ENCODE peak calls at places on chromosomes 6 and 20, in seven cellular contexts. I is A549, R is GM12878, M is H1, O is HCT116, A is HepG2, D is K562. V is an unnamed sample.

GRCh38 chr20:56928007-56928406 is 298.9 kb downstream of the TFAP2C start:
- DNase-seq in I (no peak), R (no peak), M (no peak), O (no peak), A (no peak), D (no peak), V (no peak)

GRCh38 chr20:63520594-63520938 is at the start of gene PPDPF:
- DNase-seq in I (peak), R (no peak), M (peak), O (no peak), A (no peak), D (peak), V (peak)

GRCh38 chr6:109441069-109441816 is 719 bp downstream of the SMPD2 start:
- DNase-seq in I (peak), R (no peak), M (no peak), O (no peak), A (peak), D (peak), V (peak)

GRCh38 chr6:85405175-85405852 is 44.6 kb upstream of the NT5E start:
- DNase-seq in I (peak), R (peak), M (no peak), O (no peak), A (peak), D (no peak), V (peak)

GRCh38 chr6:163543311-163543710 is 128.8 kb downstream of the QKI start:
- DNase-seq in I (no peak), R (no peak), M (no peak), O (no peak), A (no peak), D (no peak), V (no peak)

GRCh38 chr6:54916858-54917257 is 70.3 kb downstream of the FAM83B start:
- DNase-seq in I (peak), R (no peak), M (no peak), O (peak), A (no peak), D (no peak), V (peak)

GRCh38 chr6:163354085-163354484 is 60.4 kb upstream of the QKI start:
- DNase-seq in I (no peak), R (no peak), M (no peak), O (no peak), A (no peak), D (peak), V (peak)

GRCh38 chr6:146027586-146028249 is 1.1 kb upstream of the GRM1 start:
- DNase-seq in I (no peak), R (no peak), M (no peak), O (no peak), A (no peak), D (no peak), V (no peak)

GRCh38 chr20:18001131-18001921 is 32.5 kb downstream of the MGME1 start:
- DNase-seq in I (no peak), R (no peak), M (no peak), O (no peak), A (peak), D (no peak), V (peak)

GRCh38 chr6:157075549-157076426 is 247.5 kb downstream of the TMEM242 start:
- DNase-seq in I (no peak), R (peak), M (no peak), O (peak), A (no peak), D (peak), V (peak)

GRCh38 chr6:7979831-7980230 is 69.2 kb upstream of the TXNDC5 start:
- DNase-seq in I (no peak), R (no peak), M (no peak), O (no peak), A (no peak), D (no peak), V (no peak)

GRCh38 chr6:121382467-121383121 is 48.3 kb upstream of the TBC1D32 start:
- DNase-seq in I (no peak), R (no peak), M (no peak), O (no peak), A (peak), D (no peak), V (no peak)

GRCh38 chr20:61562897-61563504 is 310.9 kb downstream of the CDH4 start:
- DNase-seq in I (no peak), R (no peak), M (no peak), O (no peak), A (no peak), D (no peak), V (no peak)

GRCh38 chr6:11785449-11785951 is 6.9 kb upstream of the ADTRP start:
- DNase-seq in I (no peak), R (peak), M (no peak), O (no peak), A (no peak), D (peak), V (no peak)

GRCh38 chr6:139605350-139605749 is 230.9 kb upstream of the CITED2 start:
- DNase-seq in I (no peak), R (no peak), M (no peak), O (no peak), A (no peak), D (no peak), V (peak)

GRCh38 chr6:127200114-127200513 is 66.5 kb upstream of the RNF146 start:
- DNase-seq in I (no peak), R (no peak), M (no peak), O (no peak), A (no peak), D (no peak), V (no peak)

GRCh38 chr6:127199470-127199869 is 67.2 kb upstream of the RNF146 start:
- DNase-seq in I (no peak), R (no peak), M (no peak), O (no peak), A (no peak), D (no peak), V (no peak)

GRCh38 chr6:127195833-127196232 is 70.8 kb upstream of the RNF146 start:
- DNase-seq in I (no peak), R (no peak), M (no peak), O (no peak), A (no peak), D (no peak), V (no peak)

GRCh38 chr6:127201321-127201720 is 65.3 kb upstream of the RNF146 start:
- DNase-seq in I (no peak), R (no peak), M (no peak), O (no peak), A (no peak), D (no peak), V (peak)

DNA sequence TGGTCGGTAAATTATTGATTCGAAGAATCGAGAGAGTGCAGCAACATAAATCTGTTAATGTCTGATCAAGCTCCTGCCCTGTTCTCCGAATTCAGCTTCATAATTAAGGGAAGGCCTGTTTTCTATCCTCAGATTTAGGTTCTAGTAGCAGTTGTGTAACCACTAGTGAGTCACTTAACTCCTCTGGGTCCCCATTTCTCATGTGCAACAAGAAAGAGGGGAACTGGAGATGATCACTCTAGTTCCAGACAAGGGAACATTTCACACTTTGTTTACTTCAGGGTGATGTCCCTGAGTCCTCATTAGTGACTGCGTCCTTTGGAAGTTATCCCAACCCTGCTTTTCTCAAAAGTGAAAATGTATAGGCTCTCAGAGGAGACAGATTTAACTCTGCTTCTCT is 68.1 kb upstream of the RNF146 start:
- DNase-seq in I (no peak), R (no peak), M (no peak), O (no peak), A (no peak), D (no peak), V (peak)
- TF ChIP-seq CEBPB in I (no peak), R (no peak), M (no peak), O (no peak), A (no peak), D (no peak), V (peak)

DNA sequence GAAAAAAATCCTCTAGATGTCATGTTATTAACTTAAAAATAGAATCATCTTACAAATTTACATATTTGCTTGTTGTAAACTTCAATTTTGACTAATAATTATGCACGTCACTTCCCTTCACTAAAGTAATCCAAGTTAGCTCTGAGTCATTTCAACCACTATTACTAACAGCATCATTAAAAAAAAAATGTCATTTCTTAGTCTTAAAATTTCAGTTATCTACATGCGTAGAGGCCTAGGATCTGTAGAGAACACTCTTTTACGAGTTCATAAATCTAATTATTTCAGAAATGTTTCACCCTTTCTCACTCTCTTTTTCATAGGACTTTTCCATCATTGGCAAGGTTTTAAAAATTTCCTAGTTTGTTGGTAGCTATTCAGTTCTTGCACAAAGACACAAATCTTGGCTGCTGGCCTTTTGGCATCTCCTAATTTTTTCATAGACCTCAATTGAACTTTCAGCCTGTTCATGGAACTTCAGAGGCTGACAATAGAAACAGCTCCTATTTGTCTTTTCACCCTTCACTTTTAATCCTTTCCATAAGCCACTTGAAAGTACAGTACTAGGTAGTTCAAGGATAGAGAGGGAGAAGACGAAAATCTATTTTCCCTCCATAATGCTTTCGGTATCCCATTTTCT is 61.5 kb downstream of the OGFRL1 start:
- DNase-seq in I (no peak), R (no peak), M (no peak), O (no peak), A (no peak), D (no peak), V (peak)
- TF ChIP-seq CEBPB in I (no peak), R (no peak), M (no peak), O (no peak), A (no peak), D (no peak), V (no peak)

GRCh38 chr6:21987501-21987957 is 309.3 kb downstream of the PRL start:
- DNase-seq in I (no peak), R (peak), M (no peak), O (peak), A (peak), D (peak), V (peak)
- TF ChIP-seq CEBPB in I (no peak), R (no peak), M (no peak), O (no peak), A (no peak), D (peak), V (peak)

DNA sequence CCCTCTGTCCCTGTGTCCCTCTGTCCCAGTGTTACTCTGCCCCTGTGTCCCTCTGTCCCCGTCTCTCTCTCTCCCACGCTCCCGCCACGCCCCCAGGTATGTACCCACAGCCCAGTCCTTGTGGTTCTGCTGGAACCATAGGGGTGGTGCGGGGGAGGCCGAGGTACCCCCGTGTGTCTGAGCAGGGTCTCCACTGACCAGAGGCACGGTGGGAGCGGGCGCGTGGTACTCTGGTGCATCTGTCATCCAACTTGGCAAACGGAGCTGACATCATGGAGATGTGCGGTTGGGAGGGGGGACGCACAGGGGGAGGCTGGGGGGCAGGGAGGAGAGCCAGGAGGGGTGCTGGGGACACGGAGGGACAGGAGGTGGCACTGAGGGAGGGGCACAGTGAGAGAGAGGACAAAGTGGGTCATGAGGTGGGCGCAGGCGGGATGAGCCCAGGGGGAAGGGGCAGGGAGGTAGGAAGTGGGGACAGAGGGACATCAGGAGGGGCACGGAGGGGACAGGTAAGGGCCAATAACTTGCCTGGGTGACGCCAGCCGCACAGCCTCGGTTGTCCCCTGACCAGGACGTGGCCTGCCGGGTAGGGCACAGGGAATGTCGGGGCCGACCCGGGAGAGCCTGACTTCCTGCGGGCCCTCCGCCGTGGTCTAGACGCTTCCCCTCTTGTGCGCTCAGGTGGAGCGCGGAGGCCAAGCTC is 163.6 kb upstream of the PDE10A start:
- DNase-seq in I (no peak), R (no peak), M (no peak), O (no peak), A (no peak), D (no peak), V (no peak)
- TF ChIP-seq CEBPB in I (no peak), R (no peak), M (no peak), O (no peak), A (no peak), D (no peak), V (no peak)

GRCh38 chr6:56424542-56425083 is 177.2 kb upstream of the COL21A1 start:
- DNase-seq in I (no peak), R (no peak), M (no peak), O (no peak), A (no peak), D (no peak), V (no peak)

GRCh38 chr6:56420296-56420695 is 172.9 kb upstream of the COL21A1 start:
- DNase-seq in I (no peak), R (no peak), M (no peak), O (no peak), A (no peak), D (no peak), V (no peak)

DNA sequence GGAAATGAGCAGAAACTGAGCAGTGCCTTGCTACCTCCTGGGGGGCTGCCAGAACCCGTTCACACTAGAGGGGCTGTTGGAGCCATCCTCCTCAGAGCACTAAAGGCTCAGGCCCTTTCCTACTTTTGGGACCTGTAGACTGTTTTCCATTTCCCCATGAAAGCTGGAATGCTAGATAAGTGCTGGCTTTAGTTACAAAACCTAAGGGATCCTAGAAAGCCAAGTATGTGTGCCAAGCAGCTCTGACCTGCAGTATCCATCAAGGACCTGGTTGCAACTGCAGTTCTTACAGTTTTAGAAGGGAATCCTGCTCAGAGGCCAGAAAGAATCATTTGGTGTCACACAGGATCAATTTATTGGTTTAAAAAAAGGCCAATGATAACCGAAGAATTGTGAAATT is 176.7 kb upstream of the COL21A1 start:
- DNase-seq in I (no peak), R (no peak), M (no peak), O (no peak), A (no peak), D (no peak), V (no peak)
- TF ChIP-seq CEBPB in I (no peak), R (no peak), M (no peak), O (no peak), A (no peak), D (no peak), V (no peak)

V was measured in IMR-90.